ENCODE peak calls at places on chromosomes 13 and 19, in five cellular contexts. One of them, this sample, is unnamed. For H3K4me1, the result is how much of the 10 kb centered on the place peaks cover.

GRCh38 chr19:57465680-57466381 is 8.9 kb upstream of the VN1R1 start:
- DNase-seq in lower lobe of right lung: no peak
- DNase-seq in IMR-90: peak
- DNase-seq in CD8-positive, alpha-beta T cell: no peak
- DNase-seq in thyroid gland: no peak
- DNase-seq in this sample: no peak

GRCh38 chr13:87376081-87376480 is 295.1 kb upstream of the SLITRK5 start:
- DNase-seq in lower lobe of right lung: no peak
- DNase-seq in IMR-90: no peak
- DNase-seq in CD8-positive, alpha-beta T cell: no peak
- DNase-seq in thyroid gland: no peak
- DNase-seq in this sample: no peak

GRCh38 chr13:39025433-39025839 is 12.5 kb downstream of the PROSER1 start:
- DNase-seq in lower lobe of right lung: no peak
- DNase-seq in IMR-90: no peak
- DNase-seq in CD8-positive, alpha-beta T cell: no peak
- DNase-seq in thyroid gland: no peak
- DNase-seq in this sample: no peak

GRCh38 chr13:74443623-74444022 is 309.4 kb upstream of the KLF12 start:
- DNase-seq in lower lobe of right lung: no peak
- DNase-seq in IMR-90: peak
- DNase-seq in CD8-positive, alpha-beta T cell: no peak
- DNase-seq in thyroid gland: no peak
- DNase-seq in this sample: no peak

GRCh38 chr19:45455707-45456499 is 11.9 kb upstream of the FOSB start:
- DNase-seq in lower lobe of right lung: peak
- DNase-seq in IMR-90: peak
- DNase-seq in CD8-positive, alpha-beta T cell: peak
- DNase-seq in thyroid gland: peak
- DNase-seq in this sample: peak

GRCh38 chr13:26557393-26558073 is at the start of gene WASF3:
- DNase-seq in lower lobe of right lung: peak
- DNase-seq in IMR-90: peak
- DNase-seq in CD8-positive, alpha-beta T cell: no peak
- DNase-seq in thyroid gland: peak
- DNase-seq in this sample: peak

GRCh38 chr13:43127103-43127817 is 103.9 kb downstream of the DNAJC15 start:
- DNase-seq in lower lobe of right lung: no peak
- DNase-seq in IMR-90: no peak
- DNase-seq in CD8-positive, alpha-beta T cell: no peak
- DNase-seq in thyroid gland: no peak
- DNase-seq in this sample: no peak

GRCh38 chr13:112719016-112719415 is 29.2 kb downstream of the ATP11A start:
- DNase-seq in lower lobe of right lung: no peak
- DNase-seq in IMR-90: peak
- DNase-seq in CD8-positive, alpha-beta T cell: no peak
- DNase-seq in thyroid gland: no peak
- DNase-seq in this sample: no peak

GRCh38 chr19:7710616-7711015 is 8.7 kb upstream of the FCER2 start:
- DNase-seq in lower lobe of right lung: no peak
- DNase-seq in IMR-90: no peak
- DNase-seq in CD8-positive, alpha-beta T cell: no peak
- DNase-seq in thyroid gland: no peak
- DNase-seq in this sample: no peak

GRCh38 chr13:22256111-22256639 is 585.3 kb downstream of the FGF9 start:
- DNase-seq in lower lobe of right lung: no peak
- DNase-seq in IMR-90: no peak
- DNase-seq in CD8-positive, alpha-beta T cell: no peak
- DNase-seq in thyroid gland: no peak
- DNase-seq in this sample: no peak

GRCh38 chr13:85806553-85807175 is 7.4 kb upstream of the SLITRK6 start:
- DNase-seq in lower lobe of right lung: no peak
- DNase-seq in IMR-90: peak
- DNase-seq in CD8-positive, alpha-beta T cell: no peak
- DNase-seq in thyroid gland: no peak
- DNase-seq in this sample: no peak

GRCh38 chr19:55080915-55081772 is 5.5 kb downstream of the EPS8L1 start:
- DNase-seq in lower lobe of right lung: peak
- DNase-seq in IMR-90: peak
- DNase-seq in CD8-positive, alpha-beta T cell: peak
- DNase-seq in thyroid gland: peak
- DNase-seq in this sample: peak

GRCh38 chr19:46015961-46016425 is 6.9 kb downstream of the PGLYRP1 start:
- DNase-seq in lower lobe of right lung: peak
- DNase-seq in IMR-90: no peak
- DNase-seq in CD8-positive, alpha-beta T cell: peak
- DNase-seq in thyroid gland: no peak
- DNase-seq in this sample: no peak

GRCh38 chr13:98305670-98306069 is 128.6 kb upstream of the RNF113B start:
- DNase-seq in lower lobe of right lung: no peak
- DNase-seq in IMR-90: no peak
- DNase-seq in CD8-positive, alpha-beta T cell: no peak
- DNase-seq in thyroid gland: no peak
- DNase-seq in this sample: no peak

GRCh38 chr13:26186995-26187394 is 35.1 kb downstream of the RNF6 start:
- DNase-seq in lower lobe of right lung: no peak
- DNase-seq in IMR-90: no peak
- DNase-seq in CD8-positive, alpha-beta T cell: no peak
- DNase-seq in thyroid gland: no peak
- DNase-seq in this sample: no peak

GRCh38 chr19:28504139-28504538 is 708.8 kb downstream of the UQCRFS1 start:
- DNase-seq in lower lobe of right lung: no peak
- DNase-seq in IMR-90: no peak
- DNase-seq in CD8-positive, alpha-beta T cell: no peak
- DNase-seq in thyroid gland: no peak
- DNase-seq in this sample: no peak

GRCh38 chr13:94825507-94825906 is 113.2 kb upstream of the SOX21 start:
- DNase-seq in lower lobe of right lung: no peak
- DNase-seq in IMR-90: no peak
- DNase-seq in CD8-positive, alpha-beta T cell: no peak
- DNase-seq in thyroid gland: peak
- DNase-seq in this sample: no peak

GRCh38 chr13:28540612-28541011 is 45.7 kb upstream of the FLT1 start:
- DNase-seq in lower lobe of right lung: no peak
- DNase-seq in IMR-90: peak
- DNase-seq in CD8-positive, alpha-beta T cell: no peak
- DNase-seq in thyroid gland: no peak
- DNase-seq in this sample: no peak

GRCh38 chr19:51121257-51121656 is 3.4 kb upstream of the SIGLEC9 start:
- DNase-seq in lower lobe of right lung: no peak
- DNase-seq in IMR-90: no peak
- DNase-seq in CD8-positive, alpha-beta T cell: no peak
- DNase-seq in thyroid gland: no peak
- DNase-seq in this sample: no peak

GRCh38 chr13:39961036-39961435 is 305.6 kb downstream of the COG6 start:
- DNase-seq in lower lobe of right lung: no peak
- DNase-seq in IMR-90: no peak
- DNase-seq in CD8-positive, alpha-beta T cell: no peak
- DNase-seq in thyroid gland: no peak
- DNase-seq in this sample: no peak

GRCh38 chr19:45681391-45682015 is 10.2 kb downstream of the SNRPD2 start:
- DNase-seq in lower lobe of right lung: peak
- DNase-seq in IMR-90: peak
- DNase-seq in CD8-positive, alpha-beta T cell: peak
- DNase-seq in thyroid gland: peak
- DNase-seq in this sample: peak

GRCh38 chr19:34241513-34242337 is 12.6 kb upstream of the GARRE1 start:
- DNase-seq in lower lobe of right lung: peak
- DNase-seq in IMR-90: no peak
- DNase-seq in CD8-positive, alpha-beta T cell: no peak
- DNase-seq in thyroid gland: peak
- DNase-seq in this sample: no peak

GRCh38 chr19:41431426-41432386 is 4.5 kb upstream of the B3GNT8 start:
- DNase-seq in lower lobe of right lung: peak
- DNase-seq in IMR-90: peak
- DNase-seq in CD8-positive, alpha-beta T cell: no peak
- DNase-seq in thyroid gland: no peak
- DNase-seq in this sample: no peak

GRCh38 chr19:6828698-6829633 is 56.5 kb downstream of the VAV1 start:
- DNase-seq in lower lobe of right lung: peak
- DNase-seq in IMR-90: no peak
- DNase-seq in CD8-positive, alpha-beta T cell: no peak
- DNase-seq in thyroid gland: no peak
- DNase-seq in this sample: no peak

GRCh38 chr19:51702754-51703654 is 9.9 kb downstream of the SPACA6 start:
- DNase-seq in lower lobe of right lung: peak
- DNase-seq in IMR-90: no peak
- DNase-seq in CD8-positive, alpha-beta T cell: no peak
- DNase-seq in thyroid gland: peak
- DNase-seq in this sample: no peak

GRCh38 chr13:113907637-113908617 is 44.1 kb upstream of the GAS6 start:
- DNase-seq in lower lobe of right lung: no peak
- DNase-seq in IMR-90: peak
- DNase-seq in CD8-positive, alpha-beta T cell: no peak
- DNase-seq in thyroid gland: no peak
- DNase-seq in this sample: no peak

GRCh38 chr13:28707629-28708427 is 10.9 kb downstream of the SLC46A3 start:
- DNase-seq in lower lobe of right lung: no peak
- DNase-seq in IMR-90: peak
- DNase-seq in CD8-positive, alpha-beta T cell: no peak
- DNase-seq in thyroid gland: no peak
- DNase-seq in this sample: no peak

GRCh38 chr13:34591163-34591562 is 350.9 kb upstream of the NBEA start:
- DNase-seq in lower lobe of right lung: no peak
- DNase-seq in IMR-90: no peak
- DNase-seq in CD8-positive, alpha-beta T cell: no peak
- DNase-seq in thyroid gland: no peak
- DNase-seq in this sample: no peak

GRCh38 chr19:1618157-1619093 is 13.2 kb upstream of the UQCR11 start:
- DNase-seq in lower lobe of right lung: no peak
- DNase-seq in IMR-90: no peak
- DNase-seq in CD8-positive, alpha-beta T cell: no peak
- DNase-seq in thyroid gland: peak
- DNase-seq in this sample: peak

DNA sequence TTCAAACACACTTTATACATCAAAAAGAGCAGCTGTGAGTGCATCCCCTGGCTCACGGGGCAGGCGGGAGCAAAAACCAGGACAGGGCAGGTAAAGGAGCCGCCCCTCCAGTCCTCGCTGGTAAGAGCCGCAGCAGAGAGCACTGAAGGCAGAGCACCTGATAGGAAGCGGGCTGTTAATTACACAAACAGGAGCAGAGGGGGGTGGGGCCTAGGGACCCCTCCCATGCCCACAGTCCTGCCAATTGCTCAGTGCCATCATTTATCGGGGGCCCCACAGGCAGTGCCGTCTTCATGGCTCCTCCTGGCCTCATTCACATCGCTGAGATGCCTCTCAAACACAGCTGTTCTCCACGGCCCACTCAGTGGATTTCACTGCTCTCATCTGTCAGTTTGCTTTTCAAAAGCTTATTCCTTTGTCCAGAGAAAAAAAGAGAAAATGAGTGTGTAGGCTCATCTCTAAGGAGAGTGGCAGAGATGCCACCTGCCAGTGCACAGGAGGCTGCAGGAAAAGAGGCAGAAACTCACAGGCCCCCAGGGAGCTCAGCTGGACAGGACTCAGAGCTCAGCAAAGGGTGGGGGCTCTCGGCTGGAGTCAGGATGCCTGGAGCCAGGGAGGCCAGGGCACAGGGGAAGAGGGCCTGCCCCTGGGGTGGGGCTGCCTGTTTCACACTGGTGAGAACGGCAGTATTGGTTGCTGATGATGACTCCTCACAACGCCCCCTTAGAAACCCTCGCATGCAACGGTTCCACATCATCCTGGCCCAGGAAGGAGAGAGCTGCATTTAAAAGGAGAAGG is 174.6 kb downstream of the COL4A1 start:
- DNase-seq in lower lobe of right lung: no peak
- DNase-seq in IMR-90: peak
- DNase-seq in CD8-positive, alpha-beta T cell: no peak
- DNase-seq in thyroid gland: no peak
- DNase-seq in this sample: no peak
- H3K4me1 ChIP-seq in lower lobe of right lung: under half
- H3K4me1 ChIP-seq in IMR-90: under half
- H3K4me1 ChIP-seq in CD8-positive, alpha-beta T cell: under half
- H3K4me1 ChIP-seq in thyroid gland: under half
- H3K4me1 ChIP-seq in this sample: under half

DNA sequence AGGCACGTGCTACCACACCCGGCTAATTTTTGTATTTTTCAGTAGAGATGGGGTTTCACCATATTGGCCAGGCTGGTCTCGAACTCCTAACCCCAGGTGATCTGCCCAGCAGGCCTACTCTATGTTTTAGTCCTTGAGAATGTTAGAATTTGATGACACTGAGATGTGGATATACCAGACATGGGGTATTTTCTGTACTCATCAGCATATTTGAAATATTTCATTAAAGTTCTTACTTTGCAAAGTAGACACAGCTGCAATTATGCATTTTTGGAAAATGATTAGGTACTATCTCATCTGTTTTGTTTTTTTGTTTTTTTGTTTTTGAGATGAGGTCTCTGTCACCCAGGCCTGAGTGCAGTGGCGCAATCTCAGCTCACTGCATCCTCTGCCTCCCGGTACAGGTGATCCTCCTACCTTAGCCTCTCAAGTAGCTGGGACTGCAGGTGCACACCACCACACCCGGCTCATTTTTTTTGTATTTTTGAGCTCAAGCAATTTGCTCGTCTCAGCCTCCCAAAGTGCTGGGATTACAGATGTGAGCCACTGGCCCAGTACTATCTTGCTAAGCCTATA is 12.7 kb downstream of the SPINT2 start:
- DNase-seq in lower lobe of right lung: no peak
- DNase-seq in IMR-90: no peak
- DNase-seq in CD8-positive, alpha-beta T cell: no peak
- DNase-seq in thyroid gland: no peak
- DNase-seq in this sample: no peak
- H3K4me1 ChIP-seq in lower lobe of right lung: half or more
- H3K4me1 ChIP-seq in IMR-90: under half
- H3K4me1 ChIP-seq in CD8-positive, alpha-beta T cell: under half
- H3K4me1 ChIP-seq in thyroid gland: half or more
- H3K4me1 ChIP-seq in this sample: under half

DNA sequence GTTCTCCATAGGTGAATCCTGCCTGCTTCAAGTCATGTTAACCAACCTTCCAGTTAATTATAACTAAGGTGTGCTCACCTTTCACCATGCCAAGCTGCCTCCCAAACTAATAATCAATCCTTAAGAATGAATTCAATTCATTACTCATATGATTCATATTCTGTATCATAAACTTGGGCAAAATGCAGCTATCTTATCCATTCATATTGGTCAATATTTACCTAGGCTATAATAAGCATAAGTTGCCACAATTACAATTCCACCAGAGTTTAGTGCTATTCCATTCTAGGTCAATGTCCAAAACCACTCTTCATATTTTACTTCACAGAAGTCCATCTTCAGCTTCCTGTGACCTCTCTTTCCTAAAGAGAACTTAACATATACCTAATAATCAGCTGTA is 13.4 kb downstream of the ELF1 start:
- DNase-seq in lower lobe of right lung: no peak
- DNase-seq in IMR-90: no peak
- DNase-seq in CD8-positive, alpha-beta T cell: no peak
- DNase-seq in thyroid gland: no peak
- DNase-seq in this sample: no peak
- H3K4me1 ChIP-seq in lower lobe of right lung: half or more
- H3K4me1 ChIP-seq in IMR-90: under half
- H3K4me1 ChIP-seq in CD8-positive, alpha-beta T cell: half or more
- H3K4me1 ChIP-seq in thyroid gland: under half
- H3K4me1 ChIP-seq in this sample: under half

GRCh38 chr19:15400521-15401396 is 18.0 kb downstream of the AKAP8L start:
- DNase-seq in lower lobe of right lung: no peak
- DNase-seq in IMR-90: no peak
- DNase-seq in CD8-positive, alpha-beta T cell: no peak
- DNase-seq in thyroid gland: no peak
- DNase-seq in this sample: no peak
- H3K4me1 ChIP-seq in lower lobe of right lung: under half
- H3K4me1 ChIP-seq in IMR-90: under half
- H3K4me1 ChIP-seq in CD8-positive, alpha-beta T cell: under half
- H3K4me1 ChIP-seq in thyroid gland: under half
- H3K4me1 ChIP-seq in this sample: under half

This sample was measured in RWPE2.